ENCODE peak calls at places on chromosome 4, in four cellular contexts. P is neuronal stem cell, U is A673, H is heart left ventricle. N is an unnamed sample.

GRCh38 chr4:23889814-23890269 is at the start of gene PPARGC1A:
- DNase-seq in U (peak; percentile 7), P (peak; percentile 35), H (peak; percentile 82), N (peak; percentile 46)

GRCh38 chr4:103268746-103269145 is 70.6 kb upstream of the CENPE start:
- DNase-seq in P (no peak), U (no peak), H (no peak), N (no peak)

GRCh38 chr4:155392486-155393184 is 15.9 kb upstream of the MAP9 start:
- DNase-seq in H (no peak), U (peak; percentile 68), P (no peak), N (no peak)

GRCh38 chr4:47623916-47624554 is 139.0 kb downstream of the ATP10D start:
- DNase-seq in P (no peak), H (no peak), U (no peak), N (no peak)

GRCh38 chr4:110109455-110109854 is 89.0 kb downstream of the ELOVL6 start:
- DNase-seq in U (no peak), P (no peak), H (no peak), N (no peak)

GRCh38 chr4:141134586-141134985 is 1.3 kb upstream of the RNF150 start:
- DNase-seq in P (no peak), U (no peak), H (no peak), N (no peak)

GRCh38 chr4:175560628-175561027 is 251.4 kb downstream of the GPM6A start:
- DNase-seq in U (peak; percentile 48), H (no peak), P (no peak), N (no peak)

GRCh38 chr4:85825937-85826678 is 351.2 kb downstream of the ARHGAP24 start:
- DNase-seq in H (peak; percentile 44), U (peak; percentile 24), P (peak; percentile 30), N (no peak)

GRCh38 chr4:84503495-84504437 is 4.7 kb upstream of the NKX6-1 start:
- DNase-seq in P (no peak), U (peak; percentile 70), H (no peak), N (no peak)

GRCh38 chr4:102778720-102779119 is 18.0 kb upstream of the MANBA start:
- DNase-seq in U (no peak), H (no peak), P (no peak), N (no peak)

GRCh38 chr4:151029537-151029936 is 14.5 kb upstream of the LRBA start:
- DNase-seq in P (no peak), H (no peak), U (no peak), N (no peak)

GRCh38 chr4:38765391-38765790 is 17.4 kb downstream of the TLR10 start:
- DNase-seq in U (no peak), H (no peak), P (no peak), N (no peak)

GRCh38 chr4:13534344-13535063 is 9.8 kb downstream of the NKX3-2 start:
- DNase-seq in U (no peak), P (no peak), H (no peak), N (no peak)

GRCh38 chr4:23768541-23768940 is 121.3 kb downstream of the PPARGC1A start:
- DNase-seq in U (no peak), H (no peak), P (no peak), N (no peak)

GRCh38 chr4:40197879-40198689 is 1.3 kb downstream of the RHOH start:
- DNase-seq in H (no peak), U (peak; percentile 45), P (no peak), N (no peak)

GRCh38 chr4:106369456-106370060 is 980 bp upstream of the GIMD1 start:
- DNase-seq in H (no peak), U (peak; percentile 86), P (peak; percentile 45), N (no peak)

GRCh38 chr4:176360446-176360845 is 40.7 kb downstream of the SPCS3 start:
- DNase-seq in H (no peak), U (no peak), P (no peak), N (no peak)

DNA sequence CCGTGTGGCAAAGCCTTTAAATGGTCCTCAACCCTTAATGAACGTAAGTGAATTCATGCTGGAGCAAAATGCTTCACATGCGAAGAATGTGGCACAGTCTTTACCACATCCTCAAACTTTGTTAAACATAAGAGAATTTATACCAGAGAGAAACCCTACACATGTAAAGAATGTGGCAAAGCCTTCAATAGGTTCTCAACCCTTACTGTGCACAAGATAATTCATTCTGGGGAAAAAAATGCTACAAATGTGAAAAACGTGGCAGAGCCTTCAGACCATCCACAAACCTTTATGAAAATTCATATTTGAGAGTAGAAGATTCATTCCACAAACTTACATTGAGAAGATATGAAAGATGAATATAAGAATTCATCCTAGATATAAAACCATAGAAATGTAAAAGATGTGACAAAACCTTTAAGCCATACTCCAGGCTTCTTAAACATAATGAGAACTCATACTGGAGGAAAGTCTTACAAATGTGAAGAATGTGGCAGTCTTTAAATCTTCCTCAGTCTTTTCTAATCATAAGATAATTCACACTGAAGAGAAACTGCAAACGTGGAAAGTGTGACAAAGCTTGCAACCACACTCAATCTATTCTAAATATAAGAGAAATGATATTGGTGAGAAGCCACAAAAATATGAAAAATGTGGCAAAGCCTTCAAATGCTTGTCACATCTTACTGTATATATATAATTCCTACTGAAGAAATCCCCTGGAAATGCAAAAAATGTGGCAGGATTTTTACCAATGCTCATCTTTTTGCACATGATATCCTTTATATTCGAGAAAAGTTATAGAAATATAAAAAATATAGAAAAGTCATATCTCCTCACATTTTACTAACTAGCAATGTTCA is 36.9 kb downstream of the ZNF141 start:
- DNase-seq in U (no peak), P (no peak), H (no peak), N (no peak)
- H3K9me3 ChIP-seq in U (peaks cover 85% of the 10 kb centered on the region), P (peaks cover 25% of the 10 kb centered on the region), H (peaks cover 56% of the 10 kb centered on the region), N (peaks cover 24% of the 10 kb centered on the region)

GRCh38 chr4:177612684-177613083 is 170.4 kb upstream of the AGA start:
- DNase-seq in U (no peak), H (no peak), P (no peak), N (no peak)
- H3K9me3 ChIP-seq in U (no peaks in the 10 kb centered on the region), H (no peaks in the 10 kb centered on the region), P (no peaks in the 10 kb centered on the region), N (no peaks in the 10 kb centered on the region)

DNA sequence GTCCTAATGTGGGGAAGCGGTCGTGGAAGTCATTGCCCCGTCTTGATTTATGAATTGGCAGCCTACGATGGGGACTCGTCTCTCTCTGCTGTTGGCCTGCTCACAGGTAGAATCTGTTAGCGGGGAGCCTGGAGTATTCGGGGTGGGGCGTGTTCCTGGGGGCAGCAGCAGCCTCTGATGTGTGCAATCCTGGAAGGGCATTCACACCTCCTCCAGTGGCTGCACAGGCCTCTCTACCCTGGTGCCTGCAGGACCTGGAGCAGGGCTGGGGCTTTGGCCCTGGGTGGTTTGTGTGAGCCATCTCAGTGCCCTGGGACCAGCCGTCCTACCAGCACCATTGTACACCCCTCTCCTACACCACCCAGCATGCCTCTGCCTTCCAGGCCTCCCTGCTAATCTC is 340.9 kb downstream of the ARHGAP10 start:
- DNase-seq in U (no peak), P (no peak), H (no peak), N (no peak)
- H3K9me3 ChIP-seq in U (peaks cover 6% of the 10 kb centered on the region), P (peaks cover 14% of the 10 kb centered on the region), H (no peaks in the 10 kb centered on the region), N (no peaks in the 10 kb centered on the region)

GRCh38 chr4:7554885-7555284 is 120.2 kb upstream of the PSAPL1 start:
- DNase-seq in U (no peak), P (no peak), H (no peak), N (no peak)
- H3K9me3 ChIP-seq in U (peaks cover 8% of the 10 kb centered on the region), P (peaks cover 14% of the 10 kb centered on the region), H (no peaks in the 10 kb centered on the region), N (no peaks in the 10 kb centered on the region)

GRCh38 chr4:19438228-19438627 is 813.5 kb upstream of the SLIT2 start:
- DNase-seq in U (no peak), H (no peak), P (no peak), N (no peak)
- H3K9me3 ChIP-seq in U (no peaks in the 10 kb centered on the region), H (no peaks in the 10 kb centered on the region), P (peaks cover 6% of the 10 kb centered on the region), N (no peaks in the 10 kb centered on the region)